ENCODE peak calls at places on chromosomes 13 and 19, in eight cellular contexts. Y is endothelial cell; C is fibroblast of pulmonary artery; G is CD8-positive, alpha-beta T cell; O is heart left ventricle; Q is A549; E is psoas muscle; U is right atrium auricular region. V is an unnamed sample.

GRCh38 chr19:34336781-34337271 is 28.2 kb upstream of the GPI start:
- DNase-seq in Y (peak; percentile 44), C (peak; percentile 62), G (no peak), O (no peak), Q (peak; percentile 46), E (no peak), U (no peak), V (no peak)

GRCh38 chr19:46631481-46631880 is 4.5 kb downstream of the GNG8 start:
- DNase-seq in Y (no peak), C (peak; percentile 62), G (no peak), O (no peak), Q (no peak), E (peak; percentile 77), U (no peak), V (no peak)

GRCh38 chr13:21034602-21035190 is 26.7 kb downstream of the LATS2 start:
- DNase-seq in Y (peak; percentile 52), C (peak; percentile 71), G (no peak), O (peak; percentile 51), Q (no peak), E (no peak), U (peak; percentile 56), V (no peak)

GRCh38 chr19:50657672-50658437 is 8.6 kb downstream of the C19orf81 start:
- DNase-seq in Y (peak; percentile 49), C (peak; percentile 99), G (peak; percentile 61), O (peak; percentile 80), Q (peak; percentile 97), E (peak; percentile 82), U (peak; percentile 85), V (no peak)

GRCh38 chr19:907183-907853 is 5.7 kb downstream of the R3HDM4 start:
- DNase-seq in Y (no peak), C (no peak), G (no peak), O (peak; percentile 14), Q (no peak), E (peak; percentile 23), U (no peak), V (peak; percentile 59)

GRCh38 chr13:19781526-19781925 is 1.2 kb downstream of the PSPC1 start:
- DNase-seq in Y (no peak), C (peak; percentile 7), G (no peak), O (no peak), Q (no peak), E (no peak), U (no peak), V (no peak)

GRCh38 chr19:29404951-29405727 is 120.7 kb upstream of the VSTM2B start:
- DNase-seq in Y (no peak), C (no peak), G (no peak), O (no peak), Q (no peak), E (no peak), U (no peak), V (no peak)

GRCh38 chr19:29662604-29663404 is 2.5 kb upstream of the PLEKHF1 start:
- DNase-seq in Y (no peak), C (peak; percentile 93), G (no peak), O (peak; percentile 68), Q (no peak), E (peak; percentile 76), U (peak; percentile 89), V (no peak)

GRCh38 chr19:30393046-30393445 is 20.9 kb downstream of the ZNF536 start:
- DNase-seq in Y (no peak), C (no peak), G (no peak), O (no peak), Q (no peak), E (no peak), U (no peak), V (no peak)

GRCh38 chr19:7874080-7874856 is at the start of gene PRR36:
- DNase-seq in Y (peak; percentile 63), C (no peak), G (no peak), O (no peak), Q (no peak), E (no peak), U (no peak), V (no peak)

GRCh38 chr13:82800391-82800790 is 1081.9 kb downstream of the SLITRK1 start:
- DNase-seq in Y (no peak), C (no peak), G (no peak), O (no peak), Q (no peak), E (no peak), U (no peak), V (no peak)

GRCh38 chr13:98265669-98266551 is 88.8 kb upstream of the RNF113B start:
- DNase-seq in Y (no peak), C (no peak), G (no peak), O (no peak), Q (no peak), E (no peak), U (no peak), V (no peak)
- TF ChIP-seq CTCF in Y (no peak), C (no peak), G (no peak), O (no peak), Q (no peak), E (no peak), U (no peak), V (no peak)

GRCh38 chr13:104163866-104164630 is 1097.8 kb upstream of the SLC10A2 start:
- DNase-seq in Y (no peak), C (no peak), G (no peak), O (no peak), Q (no peak), E (no peak), U (no peak), V (no peak)
- TF ChIP-seq CTCF in Y (no peak), C (no peak), G (no peak), O (no peak), Q (no peak), E (no peak), U (no peak), V (no peak)

GRCh38 chr13:109204252-109204651 is 574.8 kb downstream of the MYO16 start:
- DNase-seq in Y (no peak), C (no peak), G (no peak), O (no peak), Q (no peak), E (no peak), U (no peak), V (no peak)

GRCh38 chr13:109206616-109207015 is 577.2 kb downstream of the MYO16 start:
- DNase-seq in Y (no peak), C (no peak), G (no peak), O (no peak), Q (no peak), E (no peak), U (no peak), V (no peak)

GRCh38 chr13:109205315-109205714 is 575.9 kb downstream of the MYO16 start:
- DNase-seq in Y (no peak), C (peak; percentile 18), G (no peak), O (no peak), Q (no peak), E (no peak), U (no peak), V (no peak)

GRCh38 chr13:109204657-109205056 is 575.2 kb downstream of the MYO16 start:
- DNase-seq in Y (no peak), C (no peak), G (no peak), O (no peak), Q (no peak), E (no peak), U (no peak), V (no peak)

DNA sequence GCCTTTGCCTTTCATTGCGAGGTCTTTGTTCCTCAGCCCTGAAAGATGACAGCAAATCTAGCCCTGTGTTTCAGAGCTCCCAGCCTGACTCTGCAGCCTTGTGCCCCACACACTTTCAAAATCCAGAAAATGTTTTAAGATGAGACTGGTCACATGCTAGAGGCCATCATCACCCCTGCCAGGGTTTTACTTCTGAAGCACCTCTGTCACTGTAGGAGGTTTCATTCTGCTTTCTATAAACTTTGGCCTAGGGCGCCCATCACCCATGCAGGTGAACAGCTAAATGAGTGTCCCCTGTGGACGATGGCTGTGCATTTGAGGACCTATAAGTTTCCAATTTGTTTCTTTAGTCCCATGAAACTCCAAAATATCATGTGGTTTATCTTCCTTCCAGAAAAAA is 574.2 kb downstream of the MYO16 start:
- DNase-seq in Y (no peak), C (no peak), G (no peak), O (no peak), Q (no peak), E (no peak), U (no peak), V (no peak)
- TF ChIP-seq CTCF in Y (no peak), C (no peak), G (no peak), O (no peak), Q (no peak), E (no peak), U (no peak), V (no peak)

GRCh38 chr19:55435020-55435419 is 8.1 kb downstream of the SHISA7 start:
- DNase-seq in Y (no peak), C (no peak), G (no peak), O (no peak), Q (no peak), E (no peak), U (no peak), V (no peak)
- TF ChIP-seq CTCF in Y (no peak), C (no peak), G (no peak), O (no peak), Q (no peak), E (no peak), U (no peak), V (no peak)

GRCh38 chr13:111326981-111327642 is 6.7 kb downstream of the TEX29 start:
- DNase-seq in Y (no peak), C (no peak), G (no peak), O (no peak), Q (no peak), E (no peak), U (peak; percentile 16), V (no peak)

GRCh38 chr13:111327701-111328100 is 7.3 kb downstream of the TEX29 start:
- DNase-seq in Y (no peak), C (no peak), G (no peak), O (no peak), Q (no peak), E (no peak), U (no peak), V (no peak)

GRCh38 chr13:111325146-111325890 is 4.9 kb downstream of the TEX29 start:
- DNase-seq in Y (no peak), C (no peak), G (no peak), O (no peak), Q (no peak), E (no peak), U (no peak), V (no peak)

GRCh38 chr13:111325941-111326620 is 5.6 kb downstream of the TEX29 start:
- DNase-seq in Y (no peak), C (no peak), G (no peak), O (no peak), Q (no peak), E (no peak), U (no peak), V (no peak)

GRCh38 chr13:111326621-111326965 is 6.2 kb downstream of the TEX29 start:
- DNase-seq in Y (no peak), C (no peak), G (no peak), O (no peak), Q (no peak), E (no peak), U (no peak), V (no peak)
- TF ChIP-seq CTCF in Y (no peak), C (no peak), G (no peak), O (no peak), Q (no peak), E (no peak), U (no peak), V (no peak)